ENCODE peak calls at places on chromosomes 2 and 18, in four cellular contexts. Z, V, H and P are unnamed samples.

GRCh38 chr2:7736646-7737305 is 819.6 kb downstream of the RNF144A start:
- DNase-seq in Z (no peak), H (peak; percentile 17), V (no peak), P (no peak)

GRCh38 chr2:64850641-64851040 is 138.6 kb upstream of the SLC1A4 start:
- DNase-seq in H (no peak), V (no peak), Z (no peak), P (no peak)

GRCh38 chr2:137676348-137676747 is 287.9 kb upstream of the HNMT start:
- DNase-seq in Z (no peak), V (no peak), H (no peak), P (no peak)

GRCh38 chr18:67662996-67663395 is 146.5 kb upstream of the DSEL start:
- DNase-seq in H (no peak), V (no peak), Z (no peak), P (no peak)

GRCh38 chr2:207438414-207439126 is 91.2 kb upstream of the CREB1 start:
- DNase-seq in V (no peak), Z (no peak), H (no peak), P (no peak)

GRCh38 chr18:13471971-13472628 is 253.5 kb downstream of the LDLRAD4 start:
- DNase-seq in Z (no peak), H (no peak), V (no peak), P (no peak)

GRCh38 chr2:1773883-1774282 is 29.6 kb upstream of the PXDN start:
- DNase-seq in H (no peak), Z (no peak), V (no peak), P (no peak)

GRCh38 chr18:76553715-76554603 is 58.9 kb upstream of the ZNF516 start:
- DNase-seq in H (no peak), Z (no peak), V (no peak), P (no peak)

GRCh38 chr18:38301621-38302020 is 736.0 kb upstream of the CELF4 start:
- DNase-seq in V (no peak), H (no peak), Z (no peak), P (no peak)

GRCh38 chr18:47777626-47778025 is 152.8 kb downstream of the SMAD2 start:
- DNase-seq in V (no peak), Z (no peak), H (no peak), P (no peak)

GRCh38 chr2:9278439-9278838 is 71.8 kb downstream of the ASAP2 start:
- DNase-seq in Z (no peak), H (no peak), V (no peak), P (no peak)

GRCh38 chr2:37583867-37584266 is 87.6 kb downstream of the CDC42EP3 start:
- DNase-seq in H (no peak), Z (no peak), V (no peak), P (no peak)

GRCh38 chr2:173134703-173135102 is 59.1 kb downstream of the MAP3K20 start:
- DNase-seq in H (no peak), V (no peak), Z (peak; percentile 11), P (no peak)

GRCh38 chr18:22417496-22418188 is at the start of gene CTAGE1:
- DNase-seq in Z (no peak), V (no peak), H (no peak), P (no peak)

GRCh38 chr2:85655961-85656403 is 12.0 kb downstream of the SFTPB start:
- DNase-seq in H (peak; percentile 75), V (no peak), Z (no peak), P (no peak)

GRCh38 chr2:69902213-69902922 is 8.6 kb downstream of the SNRNP27 start:
- DNase-seq in V (no peak), H (no peak), Z (no peak), P (no peak)

GRCh38 chr2:46298272-46298521 is 990 bp downstream of the EPAS1 start:
- DNase-seq in V (no peak), H (no peak), Z (no peak), P (no peak)

GRCh38 chr18:67266591-67267237 is 249.8 kb downstream of the DSEL start:
- DNase-seq in Z (no peak), H (peak; percentile 40), V (no peak), P (no peak)

GRCh38 chr2:101921319-101921960 is 70.3 kb upstream of the IL1R2 start:
- DNase-seq in H (no peak), V (no peak), Z (no peak), P (no peak)

GRCh38 chr18:34158881-34159690 is 65.6 kb downstream of the NOL4 start:
- DNase-seq in H (no peak), V (peak; percentile 87), Z (no peak), P (peak; percentile 1)

GRCh38 chr18:79555885-79556284 is 123.7 kb upstream of the CTDP1 start:
- DNase-seq in Z (no peak), H (no peak), V (no peak), P (no peak)

GRCh38 chr2:27134781-27135470 is 490 bp upstream of the PREB start:
- DNase-seq in Z (no peak), H (no peak), V (no peak), P (no peak)

GRCh38 chr18:51537487-51537886 is 340.0 kb upstream of the MEX3C start:
- DNase-seq in H (no peak), Z (peak; percentile 12), V (peak; percentile 34), P (no peak)

GRCh38 chr2:237744613-237745249 is 53.8 kb upstream of the RBM44 start:
- DNase-seq in H (no peak), V (peak; percentile 89), Z (peak; percentile 79), P (peak; percentile 81)

GRCh38 chr2:221911316-221911715 is 339.2 kb upstream of the EPHA4 start:
- DNase-seq in H (no peak), V (no peak), Z (no peak), P (no peak)

GRCh38 chr2:163441603-163442002 is 294.2 kb downstream of the FIGN start:
- DNase-seq in H (no peak), Z (no peak), V (no peak), P (no peak)

GRCh38 chr2:217919781-217920351 is 82.9 kb downstream of the TNS1 start:
- DNase-seq in V (no peak), H (peak; percentile 63), Z (no peak), P (no peak)

GRCh38 chr2:96830064-96830562 is 13.7 kb downstream of the ANKRD23 start:
- DNase-seq in V (no peak), Z (no peak), H (no peak), P (no peak)

GRCh38 chr2:181036445-181036844 is 56.0 kb downstream of the UBE2E3 start:
- DNase-seq in Z (no peak), V (no peak), H (no peak), P (no peak)

GRCh38 chr2:196951973-196952372 is 25.5 kb upstream of the PGAP1 start:
- DNase-seq in V (no peak), Z (no peak), H (no peak), P (no peak)

GRCh38 chr2:102514061-102514785 is 41.2 kb downstream of the SLC9A4 start:
- DNase-seq in H (peak; percentile 21), V (no peak), Z (no peak), P (no peak)

GRCh38 chr2:176821350-176821749 is 391.2 kb upstream of the HNRNPA3 start:
- DNase-seq in V (no peak), H (no peak), Z (no peak), P (no peak)

GRCh38 chr2:168964251-168964807 is 63.2 kb downstream of the G6PC2 start:
- DNase-seq in H (no peak), Z (no peak), V (no peak), P (no peak)